ENCODE peak calls at places on chromosomes 13 and 19, in five cellular contexts. P, K, V, S and E are unnamed samples.

GRCh38 chr13:51125495-51126226 is 14.6 kb upstream of the C13orf42 start:
- DNase-seq in P (peak; percentile 13), K (peak; percentile 62), V (peak; percentile 38), S (peak; percentile 39), E (peak; percentile 72)

GRCh38 chr13:112032186-112032835 is 34.6 kb upstream of the SOX1 start:
- DNase-seq in P (no peak), K (no peak), V (no peak), S (no peak), E (no peak)

GRCh38 chr19:53545271-53546065 is 7.5 kb downstream of the ZNF331 start:
- DNase-seq in P (no peak), K (peak; percentile 93), V (no peak), S (no peak), E (peak; percentile 86)

GRCh38 chr13:89169951-89170350 is 1498.8 kb downstream of the SLITRK5 start:
- DNase-seq in P (no peak), K (no peak), V (no peak), S (no peak), E (no peak)

GRCh38 chr13:98083507-98083906 is 59.4 kb upstream of the FARP1 start:
- DNase-seq in P (no peak), K (peak; percentile 97), V (no peak), S (no peak), E (peak; percentile 85)

GRCh38 chr13:83162493-83162892 is 719.8 kb downstream of the SLITRK1 start:
- DNase-seq in P (no peak), K (peak; percentile 11), V (no peak), S (no peak), E (no peak)

GRCh38 chr13:98225036-98225940 is 48.2 kb upstream of the RNF113B start:
- DNase-seq in P (no peak), K (no peak), V (no peak), S (no peak), E (no peak)

GRCh38 chr13:66689628-66690027 is 540.5 kb downstream of the PCDH9 start:
- DNase-seq in P (no peak), K (no peak), V (no peak), S (peak; percentile 68), E (peak; percentile 58)

GRCh38 chr19:29504454-29504853 is 21.3 kb upstream of the VSTM2B start:
- DNase-seq in P (no peak), K (no peak), V (no peak), S (no peak), E (no peak)

GRCh38 chr13:71830736-71831135 is 36.3 kb downstream of the DACH1 start:
- DNase-seq in P (no peak), K (no peak), V (no peak), S (no peak), E (no peak)

GRCh38 chr13:46288570-46289259 is 77.0 kb downstream of the LRRC63 start:
- DNase-seq in P (no peak), K (peak; percentile 50), V (no peak), S (peak; percentile 17), E (peak; percentile 72)

GRCh38 chr13:92463134-92463533 is 763.5 kb upstream of the GPC6 start:
- DNase-seq in P (no peak), K (no peak), V (no peak), S (peak; percentile 99), E (no peak)

GRCh38 chr19:53246498-53246897 is 8.2 kb downstream of the ZNF677 start:
- DNase-seq in P (no peak), K (no peak), V (no peak), S (no peak), E (no peak)

GRCh38 chr19:50026550-50026906 is 723 bp downstream of the ZNF473 start:
- DNase-seq in P (no peak), K (no peak), V (no peak), S (no peak), E (no peak)

GRCh38 chr19:35484637-35485036 is 5.6 kb downstream of the KRTDAP start:
- DNase-seq in P (no peak), K (no peak), V (no peak), S (no peak), E (no peak)

GRCh38 chr19:10344780-10345179 is 5.4 kb upstream of the ICAM3 start:
- DNase-seq in P (no peak), K (peak; percentile 87), V (no peak), S (no peak), E (peak; percentile 5)

GRCh38 chr19:45119582-45119981 is 26.6 kb downstream of the PPP1R37 start:
- DNase-seq in P (no peak), K (no peak), V (no peak), S (no peak), E (no peak)

GRCh38 chr19:13270514-13271105 is 120.4 kb downstream of the IER2 start:
- DNase-seq in P (no peak), K (no peak), V (no peak), S (no peak), E (no peak)

GRCh38 chr19:47305309-47305751 is 4.3 kb upstream of the C5AR1 start:
- DNase-seq in P (peak; percentile 19), K (peak; percentile 92), V (peak; percentile 60), S (peak; percentile 5), E (peak; percentile 99)

GRCh38 chr19:38830039-38830733 is 1.4 kb downstream of the ECH1 start:
- DNase-seq in P (no peak), K (peak; percentile 70), V (no peak), S (no peak), E (peak; percentile 38)

GRCh38 chr13:92804926-92805325 is 421.7 kb upstream of the GPC6 start:
- DNase-seq in P (no peak), K (peak; percentile 31), V (no peak), S (no peak), E (no peak)

GRCh38 chr13:40061466-40062450 is 406.3 kb downstream of the COG6 start:
- DNase-seq in P (no peak), K (peak; percentile 13), V (no peak), S (peak; percentile 7), E (no peak)

GRCh38 chr19:12769689-12770088 is 5.7 kb downstream of the HOOK2 start:
- DNase-seq in P (no peak), K (no peak), V (peak; percentile 73), S (peak; percentile 27), E (no peak)

GRCh38 chr13:85230754-85231153 is 568.5 kb downstream of the SLITRK6 start:
- DNase-seq in P (no peak), K (no peak), V (no peak), S (peak; percentile 16), E (peak; percentile 41)

GRCh38 chr13:91347996-91348905 is 764 bp downstream of the MIR17HG start:
- DNase-seq in P (peak; percentile 43), K (peak; percentile 34), V (peak; percentile 77), S (peak; percentile 41), E (peak; percentile 71)

GRCh38 chr19:47839411-47839810 is 17.7 kb downstream of the CRX start:
- DNase-seq in P (no peak), K (no peak), V (no peak), S (no peak), E (no peak)